ENCODE peak calls at places on chromosome 1, in four cellular contexts. One of them, this sample, is unnamed.

GRCh38 chr1:44354268-44354839 is 703 bp downstream of the ERI3 start:
- DNase-seq in WTC11: no peak
- DNase-seq in K562: no peak
- DNase-seq in HepG2: no peak
- DNase-seq in this sample: no peak

GRCh38 chr1:47431534-47431933 is 6.3 kb upstream of the FOXD2 start:
- DNase-seq in WTC11: peak
- DNase-seq in K562: no peak
- DNase-seq in HepG2: no peak
- DNase-seq in this sample: no peak

GRCh38 chr1:233230011-233230410 is 65.5 kb downstream of the PCNX2 start:
- DNase-seq in WTC11: no peak
- DNase-seq in K562: no peak
- DNase-seq in HepG2: no peak
- DNase-seq in this sample: no peak

GRCh38 chr1:1538989-1539309 is 1.5 kb downstream of the TMEM240 start:
- DNase-seq in WTC11: no peak
- DNase-seq in K562: no peak
- DNase-seq in HepG2: no peak
- DNase-seq in this sample: no peak

GRCh38 chr1:234600418-234601216 is 9.4 kb downstream of the IRF2BP2 start:
- DNase-seq in WTC11: no peak
- DNase-seq in K562: no peak
- DNase-seq in HepG2: peak
- DNase-seq in this sample: no peak

GRCh38 chr1:89989791-89990190 is 5.1 kb upstream of the ZNF326 start:
- DNase-seq in WTC11: no peak
- DNase-seq in K562: no peak
- DNase-seq in HepG2: peak
- DNase-seq in this sample: no peak

GRCh38 chr1:234970371-234970730 is 158.3 kb downstream of the TOMM20 start:
- DNase-seq in WTC11: no peak
- DNase-seq in K562: no peak
- DNase-seq in HepG2: no peak
- DNase-seq in this sample: no peak

GRCh38 chr1:15621975-15622374 is 4.7 kb downstream of the DDI2 start:
- DNase-seq in WTC11: no peak
- DNase-seq in K562: no peak
- DNase-seq in HepG2: no peak
- DNase-seq in this sample: no peak

GRCh38 chr1:93908394-93909145 is 660 bp downstream of the GCLM start:
- DNase-seq in WTC11: peak
- DNase-seq in K562: peak
- DNase-seq in HepG2: peak
- DNase-seq in this sample: peak

GRCh38 chr1:18109756-18110597 is 2.4 kb downstream of the IGSF21 start:
- DNase-seq in WTC11: peak
- DNase-seq in K562: peak
- DNase-seq in HepG2: no peak
- DNase-seq in this sample: peak

GRCh38 chr1:94929816-94930215 is 2.9 kb upstream of the CNN3 start:
- DNase-seq in WTC11: no peak
- DNase-seq in K562: no peak
- DNase-seq in HepG2: no peak
- DNase-seq in this sample: no peak

GRCh38 chr1:160260436-160261382 is 1.6 kb downstream of the DCAF8 start:
- DNase-seq in WTC11: no peak
- DNase-seq in K562: no peak
- DNase-seq in HepG2: peak
- DNase-seq in this sample: no peak

GRCh38 chr1:2803931-2804627 is 2.6 kb upstream of the TTC34 start:
- DNase-seq in WTC11: no peak
- DNase-seq in K562: no peak
- DNase-seq in HepG2: no peak
- DNase-seq in this sample: no peak

GRCh38 chr1:2801046-2801445 is 447 bp downstream of the TTC34 start:
- DNase-seq in WTC11: no peak
- DNase-seq in K562: no peak
- DNase-seq in HepG2: no peak
- DNase-seq in this sample: no peak

GRCh38 chr1:2803086-2803930 is 1.8 kb upstream of the TTC34 start:
- DNase-seq in WTC11: peak
- DNase-seq in K562: no peak
- DNase-seq in HepG2: no peak
- DNase-seq in this sample: no peak

GRCh38 chr1:2801535-2802291 is at the start of gene TTC34:
- DNase-seq in WTC11: peak
- DNase-seq in K562: peak
- DNase-seq in HepG2: peak
- DNase-seq in this sample: peak

DNA sequence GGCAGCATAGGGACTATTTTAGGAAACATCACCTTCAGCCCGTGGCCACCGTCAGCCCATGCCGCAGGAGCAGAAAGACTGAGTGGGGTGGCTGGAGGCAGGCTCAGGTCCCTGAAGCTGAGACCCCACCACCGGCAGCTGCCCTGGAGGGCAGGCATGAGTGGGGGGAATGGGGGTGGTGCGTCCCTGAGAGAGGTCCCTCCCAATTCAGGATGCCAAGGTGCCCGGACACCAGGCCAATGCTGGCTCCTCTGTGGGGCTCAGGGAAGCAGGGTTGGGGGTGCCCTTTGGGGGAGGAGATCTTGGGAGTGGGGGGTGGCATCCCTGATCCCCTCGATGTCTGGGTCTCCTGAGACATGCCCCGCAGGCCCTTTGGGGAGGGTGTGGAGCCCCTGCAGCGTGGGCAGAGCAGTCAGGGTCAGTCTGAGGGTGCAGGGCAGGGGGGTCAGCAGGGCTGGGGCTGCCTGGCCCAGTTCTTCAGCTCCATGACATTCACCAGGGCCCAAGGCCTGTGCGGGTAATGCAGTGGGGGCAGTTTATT is 998 bp upstream of the TTC34 start:
- DNase-seq in WTC11: no peak
- DNase-seq in K562: no peak
- DNase-seq in HepG2: no peak
- DNase-seq in this sample: no peak
- TF ChIP-seq HMGXB4 in WTC11: no peak
- TF ChIP-seq HMGXB4 in K562: no peak
- TF ChIP-seq HMGXB4 in HepG2: no peak
- TF ChIP-seq HMGXB4 in this sample: no peak

GRCh38 chr1:202220733-202221132 is 27.1 kb downstream of the LGR6 start:
- DNase-seq in WTC11: no peak
- DNase-seq in K562: no peak
- DNase-seq in HepG2: no peak
- DNase-seq in this sample: no peak

GRCh38 chr1:202223110-202223834 is 29.7 kb downstream of the LGR6 start:
- DNase-seq in WTC11: no peak
- DNase-seq in K562: no peak
- DNase-seq in HepG2: no peak
- DNase-seq in this sample: no peak

GRCh38 chr1:202224453-202224852 is 30.9 kb downstream of the LGR6 start:
- DNase-seq in WTC11: no peak
- DNase-seq in K562: no peak
- DNase-seq in HepG2: no peak
- DNase-seq in this sample: no peak

GRCh38 chr1:202225131-202225530 is 31.5 kb downstream of the LGR6 start:
- DNase-seq in WTC11: no peak
- DNase-seq in K562: no peak
- DNase-seq in HepG2: no peak
- DNase-seq in this sample: no peak

GRCh38 chr1:202221911-202222909 is 28.6 kb downstream of the LGR6 start:
- DNase-seq in WTC11: no peak
- DNase-seq in K562: no peak
- DNase-seq in HepG2: peak
- DNase-seq in this sample: no peak
- TF ChIP-seq HMGXB4 in WTC11: no peak
- TF ChIP-seq HMGXB4 in K562: no peak
- TF ChIP-seq HMGXB4 in HepG2: no peak
- TF ChIP-seq HMGXB4 in this sample: no peak

GRCh38 chr1:62967031-62967430 is 183.1 kb downstream of the ATG4C start:
- DNase-seq in WTC11: no peak
- DNase-seq in K562: no peak
- DNase-seq in HepG2: no peak
- DNase-seq in this sample: no peak

GRCh38 chr1:62964141-62964540 is 180.2 kb downstream of the ATG4C start:
- DNase-seq in WTC11: no peak
- DNase-seq in K562: no peak
- DNase-seq in HepG2: no peak
- DNase-seq in this sample: no peak

GRCh38 chr1:62962794-62963776 is 179.2 kb downstream of the ATG4C start:
- DNase-seq in WTC11: peak
- DNase-seq in K562: peak
- DNase-seq in HepG2: peak
- DNase-seq in this sample: peak

DNA sequence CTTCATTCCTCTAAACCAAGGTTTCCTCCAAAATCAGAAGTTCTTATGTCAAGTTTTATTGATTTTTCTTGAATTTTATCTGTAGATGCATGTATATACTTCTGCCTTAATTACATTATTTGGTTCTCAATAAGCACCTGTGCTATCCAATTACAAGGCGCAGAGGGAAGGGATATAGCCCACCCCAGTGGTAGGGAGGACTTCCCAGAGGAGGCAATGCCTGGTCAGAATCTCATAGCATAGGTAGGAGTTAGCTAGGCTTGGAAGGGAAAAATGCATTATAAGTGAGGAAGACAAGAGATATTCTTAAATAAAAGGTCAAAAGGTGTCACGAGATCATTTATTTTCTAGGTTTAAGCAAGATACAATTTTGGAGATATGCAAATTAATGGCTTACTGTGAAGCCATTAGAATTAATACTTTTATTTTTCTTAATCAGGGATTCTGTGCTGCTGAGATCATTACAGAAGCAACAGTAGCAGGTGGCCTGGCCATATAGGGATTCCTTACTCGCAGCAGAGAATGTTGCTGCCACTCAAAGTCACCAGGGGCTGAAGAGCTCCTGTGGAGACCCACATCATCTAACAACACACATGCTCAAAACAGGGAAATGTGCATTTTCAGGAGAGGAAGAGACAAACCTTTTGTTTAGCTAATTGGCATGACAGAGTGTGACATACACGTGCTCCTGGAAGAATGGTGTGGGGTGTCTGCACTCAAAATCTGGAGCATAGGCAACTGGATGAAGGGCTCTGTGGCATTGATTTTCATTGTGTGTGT is 178.3 kb downstream of the ATG4C start:
- DNase-seq in WTC11: no peak
- DNase-seq in K562: no peak
- DNase-seq in HepG2: no peak
- DNase-seq in this sample: no peak
- TF ChIP-seq HMGXB4 in WTC11: no peak
- TF ChIP-seq HMGXB4 in K562: no peak
- TF ChIP-seq HMGXB4 in HepG2: no peak
- TF ChIP-seq HMGXB4 in this sample: no peak

GRCh38 chr1:204806943-204807624 is 63.6 kb upstream of the NFASC start:
- DNase-seq in WTC11: peak
- DNase-seq in K562: peak
- DNase-seq in HepG2: peak
- DNase-seq in this sample: peak
- TF ChIP-seq HMGXB4 in WTC11: peak
- TF ChIP-seq HMGXB4 in K562: peak
- TF ChIP-seq HMGXB4 in HepG2: peak
- TF ChIP-seq HMGXB4 in this sample: peak

This sample was measured in A549.